ENCODE peak calls at places on chromosomes 1 and 21, in nine cellular contexts. F is IMR-90, U is uterus, L is esophagus squamous epithelium, S is breast epithelium, E is ovary, P is suprapubic skin, O is A549, K is heart left ventricle. G is an unnamed sample. For H3K4me1 and H3K9me3, the result is how much of the 10 kb centered on the place peaks cover.

GRCh38 chr1:198122693-198123092 is 34.1 kb upstream of the NEK7 start:
- DNase-seq in P (no peak), E (no peak), U (no peak), O (no peak), L (no peak), F (peak), K (no peak), S (no peak), G (no peak)

GRCh38 chr1:52631759-52632331 is 1.1 kb upstream of the SHISAL2A start:
- DNase-seq in U (no peak), L (no peak), S (no peak), P (no peak), E (no peak), O (no peak), K (no peak), F (no peak), G (no peak)

GRCh38 chr1:236122176-236122575 is 20.2 kb upstream of the GPR137B start:
- DNase-seq in P (no peak), L (no peak), U (no peak), O (no peak), F (no peak), E (no peak), K (no peak), S (no peak), G (no peak)

GRCh38 chr1:156102634-156103511 is 11.6 kb upstream of the LMNA start:
- DNase-seq in F (peak), K (peak), U (no peak), E (no peak), L (no peak), P (no peak), S (no peak), O (no peak), G (no peak)

GRCh38 chr21:25330266-25330665 is 277.0 kb downstream of the MRPL39 start:
- DNase-seq in E (no peak), U (no peak), P (no peak), O (no peak), K (no peak), S (no peak), L (no peak), F (peak), G (no peak)

GRCh38 chr1:185420588-185421081 is 103.6 kb upstream of the IVNS1ABP start:
- DNase-seq in O (no peak), F (no peak), U (no peak), K (no peak), S (no peak), E (no peak), P (no peak), L (no peak), G (no peak)

GRCh38 chr1:234978397-234979291 is 150.0 kb downstream of the TOMM20 start:
- DNase-seq in O (no peak), S (no peak), E (peak), F (peak), U (peak), L (no peak), K (peak), P (peak), G (peak)

GRCh38 chr1:187474266-187474665 is 645.5 kb downstream of the PLA2G4A start:
- DNase-seq in O (no peak), L (no peak), F (peak), U (no peak), P (no peak), S (no peak), E (no peak), K (no peak), G (no peak)

GRCh38 chr21:42146821-42147220 is 72.1 kb upstream of the ABCG1 start:
- DNase-seq in O (no peak), S (no peak), K (no peak), P (peak), U (peak), L (no peak), F (no peak), E (peak), G (no peak)

GRCh38 chr1:110433803-110434202 is 17.1 kb upstream of the PROK1 start:
- DNase-seq in U (no peak), L (no peak), F (peak), E (no peak), K (peak), O (peak), S (no peak), P (peak), G (peak)

GRCh38 chr1:222618880-222619321 is 1.0 kb downstream of the MIA3 start:
- DNase-seq in E (peak), O (no peak), F (peak), P (no peak), L (no peak), S (no peak), K (peak), U (no peak), G (no peak)

GRCh38 chr1:36089393-36090121 is 865 bp downstream of the ADPRS start:
- DNase-seq in E (peak), O (no peak), L (no peak), P (no peak), S (no peak), U (no peak), K (no peak), F (peak), G (no peak)

GRCh38 chr21:35475768-35476167 is 426.7 kb upstream of the RUNX1 start:
- DNase-seq in O (no peak), P (no peak), E (no peak), K (no peak), L (no peak), F (peak), S (no peak), U (no peak), G (no peak)

GRCh38 chr1:47963568-47963973 is 33.6 kb downstream of the TRABD2B start:
- DNase-seq in F (no peak), K (no peak), O (no peak), L (no peak), S (no peak), P (no peak), E (no peak), U (no peak), G (peak)

GRCh38 chr1:211483896-211484612 is 7.9 kb downstream of the RD3 start:
- DNase-seq in S (no peak), U (no peak), F (no peak), P (no peak), E (no peak), O (no peak), K (no peak), L (no peak), G (no peak)

GRCh38 chr1:205849619-205850355 is at the start of gene PM20D1:
- DNase-seq in F (peak), K (peak), P (peak), S (peak), U (peak), O (no peak), E (peak), L (peak), G (peak)

GRCh38 chr1:183559061-183559460 is 31.2 kb downstream of the NCF2 start:
- DNase-seq in F (no peak), L (no peak), S (no peak), U (no peak), E (no peak), O (no peak), P (no peak), K (no peak), G (no peak)

DNA sequence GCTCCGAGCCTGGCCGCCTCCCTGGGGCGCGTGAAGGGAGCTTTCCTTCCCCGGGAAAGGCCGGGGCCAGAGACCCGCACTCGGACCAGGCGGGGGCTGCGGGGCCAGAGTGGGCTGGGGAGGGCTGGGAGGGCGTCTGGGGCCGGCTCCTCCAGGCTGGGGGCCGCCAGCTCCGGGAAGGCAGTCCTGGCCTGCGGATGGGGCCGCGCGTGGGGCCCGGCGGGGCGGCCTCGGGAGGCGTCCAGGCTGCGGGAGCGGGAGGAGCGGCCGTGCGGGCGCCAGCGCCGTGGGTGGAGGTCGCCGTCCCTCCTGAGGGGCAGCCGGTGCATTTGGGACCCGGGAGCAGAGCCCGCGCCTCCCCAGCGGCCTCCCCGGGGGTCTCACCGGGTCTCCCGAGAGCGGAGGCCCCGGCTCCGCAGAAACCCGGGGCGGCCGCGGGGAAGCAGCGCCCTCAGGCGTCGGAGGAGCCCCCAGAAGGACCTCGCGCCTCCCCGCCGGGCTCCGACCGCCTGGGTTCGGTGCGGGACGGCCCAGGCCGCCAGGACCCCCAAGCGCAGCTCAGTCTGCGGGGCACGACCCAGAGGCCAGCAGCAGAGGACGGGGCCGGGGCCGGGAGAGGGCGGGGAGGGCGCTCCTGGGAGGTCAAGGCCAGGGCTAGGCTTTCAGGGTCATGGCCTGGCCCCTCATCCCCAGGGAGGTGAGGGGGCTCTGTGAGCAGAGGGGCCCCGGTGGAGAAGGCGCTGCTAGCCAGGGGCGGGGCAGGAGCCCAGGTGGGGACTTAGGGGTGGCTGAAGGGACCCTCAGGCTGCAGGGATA is 7.3 kb upstream of the SLX9 start:
- DNase-seq in O (no peak), L (no peak), U (no peak), P (no peak), E (no peak), F (no peak), S (no peak), K (no peak), G (no peak)
- H3K4me1 ChIP-seq in O (under half), L (under half), U (under half), P (under half), E (under half), F (under half), S (under half), K (under half), G (under half)

DNA sequence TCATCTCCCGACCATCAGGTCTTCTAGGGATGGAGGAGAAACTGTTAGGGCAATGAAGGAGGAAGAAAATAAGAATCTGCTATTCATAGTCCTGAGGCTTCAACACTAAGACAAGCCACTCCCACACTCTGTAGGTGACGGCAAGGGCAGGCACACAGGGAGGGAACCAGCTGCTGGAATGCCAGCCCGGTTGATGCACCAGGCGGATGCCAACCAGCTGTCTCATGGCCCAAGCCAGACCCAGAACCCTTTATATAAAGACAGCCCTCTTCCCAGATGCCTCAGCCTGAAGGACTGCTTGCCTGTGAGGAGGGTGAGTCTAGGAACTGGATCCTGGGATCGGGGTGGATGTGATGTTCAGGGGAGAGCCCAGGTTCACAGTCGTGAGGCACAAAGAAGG is at the start of gene KPRP:
- DNase-seq in O (no peak), L (no peak), S (no peak), E (no peak), K (no peak), U (no peak), F (no peak), P (no peak), G (no peak)
- H3K9me3 ChIP-seq in O (under half), L (under half), S (under half), E (under half), K (under half), U (under half), F (under half), P (under half), G (under half)

DNA sequence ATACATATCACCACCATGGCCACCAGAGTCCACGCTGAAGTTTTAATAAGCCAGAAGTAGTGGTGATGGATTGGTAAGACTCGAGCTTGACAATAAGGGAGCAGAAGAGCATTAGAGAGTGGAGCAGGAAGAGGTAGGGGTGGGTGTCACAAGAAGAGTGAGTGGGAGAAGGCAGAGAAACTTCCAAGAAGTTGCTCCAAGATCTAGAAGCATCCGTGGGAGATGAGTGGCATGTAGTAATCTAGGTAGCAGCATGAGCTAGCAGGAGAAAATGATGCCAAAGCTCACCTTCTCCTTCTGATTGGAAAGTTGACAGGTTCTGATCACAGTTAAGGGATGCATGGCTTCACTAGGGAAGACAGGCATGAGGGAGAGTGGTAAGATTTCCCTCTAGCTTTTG is 49.2 kb downstream of the PLXNA2 start:
- DNase-seq in P (no peak), K (no peak), F (no peak), U (no peak), E (no peak), L (no peak), O (no peak), S (no peak), G (no peak)
- TF ChIP-seq POLR2A in P (no peak), K (no peak), F (no peak), U (no peak), E (no peak), L (no peak), O (no peak), S (no peak), G (no peak)

GRCh38 chr1:41355761-41356160 is 5.5 kb upstream of the FOXO6 start:
- DNase-seq in L (no peak), S (no peak), E (no peak), K (no peak), F (no peak), U (peak), O (no peak), P (peak), G (no peak)

GRCh38 chr1:41358152-41358937 is 2.9 kb upstream of the FOXO6 start:
- DNase-seq in P (peak), E (no peak), O (no peak), L (no peak), F (no peak), K (peak), S (no peak), U (peak), G (peak)

GRCh38 chr1:41359211-41360073 is 1.8 kb upstream of the FOXO6 start:
- DNase-seq in O (no peak), U (peak), F (no peak), E (no peak), K (no peak), L (no peak), S (no peak), P (peak), G (peak)

GRCh38 chr1:41356752-41357151 is 4.5 kb upstream of the FOXO6 start:
- DNase-seq in O (no peak), S (no peak), L (no peak), U (peak), F (no peak), K (no peak), P (peak), E (no peak), G (no peak)

GRCh38 chr1:41357451-41358151 is 3.6 kb upstream of the FOXO6 start:
- DNase-seq in O (no peak), P (peak), E (no peak), K (peak), F (no peak), S (no peak), L (no peak), U (peak), G (no peak)
- H3K4me1 ChIP-seq in O (under half), P (half or more), E (under half), K (half or more), F (under half), S (under half), L (under half), U (under half), G (under half)

DNA sequence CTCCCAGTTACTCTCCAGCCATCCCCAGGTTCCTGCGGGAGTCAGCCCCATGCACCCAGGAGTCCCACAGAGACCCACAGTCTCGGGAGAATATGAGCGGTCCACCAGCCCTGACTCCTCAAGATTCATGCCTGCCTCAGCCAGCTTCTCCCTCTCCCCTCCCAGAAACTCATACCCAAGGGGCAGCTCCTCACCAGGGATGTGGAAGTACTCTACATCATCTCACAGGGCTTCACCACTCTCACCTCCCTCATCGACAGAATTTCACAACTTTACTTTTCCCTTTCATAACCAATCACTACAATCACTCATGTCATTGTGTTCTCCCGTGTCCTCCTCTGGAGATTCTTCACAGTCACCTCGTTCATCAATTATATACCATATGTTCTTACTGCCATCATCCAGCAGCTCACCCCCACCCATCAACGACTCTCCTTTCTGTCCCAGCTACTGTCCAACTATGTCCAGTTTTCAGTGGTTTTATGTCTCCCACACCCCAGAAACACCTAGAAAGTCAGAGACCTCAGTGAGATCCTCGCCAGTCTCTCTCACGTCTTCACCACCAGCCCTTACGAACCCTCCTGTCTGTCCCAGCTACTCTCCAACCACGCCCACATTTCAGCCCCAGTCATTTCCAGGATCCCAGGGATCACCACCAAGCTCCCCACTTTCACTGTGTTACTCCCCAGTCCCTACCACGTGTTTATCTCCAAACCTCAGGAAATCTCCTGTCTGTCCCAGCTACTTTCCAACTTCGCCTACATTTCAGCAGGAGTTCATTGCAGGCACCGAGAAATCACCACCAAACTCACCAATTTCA is 1530.1 kb upstream of the TPTE start:
- DNase-seq in E (no peak), O (no peak), F (no peak), L (no peak), S (no peak), K (no peak), U (no peak), P (no peak), G (no peak)
- H3K9me3 ChIP-seq in E (under half), O (under half), F (under half), L (under half), S (under half), K (under half), U (under half), P (under half), G (under half)

DNA sequence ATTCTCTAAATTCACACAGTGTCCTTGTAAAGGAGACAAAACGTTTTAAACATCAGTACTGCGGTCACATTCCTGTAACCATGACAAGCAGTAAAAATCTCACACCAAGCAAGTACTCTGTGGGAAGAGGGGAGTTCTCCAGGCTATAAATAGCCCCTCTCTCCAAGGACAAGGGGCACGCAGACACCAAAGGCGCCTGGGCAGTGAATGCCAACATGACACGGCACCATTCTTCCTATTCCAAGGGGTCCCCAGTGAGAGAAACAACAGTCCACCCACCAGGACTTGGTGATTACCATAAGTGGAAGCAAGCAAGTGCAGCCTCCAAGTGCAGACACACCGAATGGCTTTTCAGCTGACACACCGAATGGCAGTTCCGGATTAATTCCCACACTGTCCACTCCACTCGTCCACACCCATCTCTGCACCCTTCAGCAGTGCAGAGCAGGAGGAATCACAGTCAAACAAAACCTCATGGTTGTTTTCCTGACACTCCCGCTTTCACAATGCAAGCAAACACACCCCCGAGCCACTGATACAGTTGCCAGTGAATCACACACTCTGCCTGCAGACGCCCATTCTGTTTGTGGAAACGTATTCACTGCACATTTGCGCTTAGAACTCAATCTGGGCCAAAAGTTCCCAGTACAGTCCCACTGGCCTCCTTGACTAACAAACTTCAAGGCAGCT is 1.8 kb downstream of the PTTG1IP start:
- DNase-seq in K (no peak), L (no peak), U (peak), O (no peak), F (peak), P (peak), E (peak), S (no peak), G (peak)
- TF ChIP-seq POLR2A in K (no peak), L (no peak), U (no peak), O (no peak), F (no peak), P (no peak), E (no peak), S (no peak), G (peak)

DNA sequence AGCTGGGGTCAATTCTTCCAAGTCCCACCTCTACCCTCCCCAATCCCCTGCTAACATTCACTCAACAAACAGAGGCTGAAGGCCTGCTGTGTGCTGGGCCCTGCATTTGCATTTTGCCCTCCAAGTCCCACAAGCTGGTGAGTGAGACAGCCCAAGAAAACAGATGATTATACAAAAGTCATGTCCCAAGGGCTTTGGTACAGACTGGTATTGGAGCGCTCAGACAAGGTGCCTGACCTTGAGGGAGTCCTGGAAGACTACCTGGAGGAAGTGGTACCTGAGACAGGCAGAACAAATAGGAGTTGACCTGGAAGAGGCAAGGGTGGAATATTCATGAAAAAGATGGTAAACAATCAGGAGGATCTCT is 4.2 kb downstream of the LMOD1 start:
- DNase-seq in E (no peak), O (no peak), F (no peak), P (no peak), S (no peak), L (no peak), K (no peak), U (no peak), G (no peak)
- H3K4me1 ChIP-seq in E (under half), O (under half), F (under half), P (under half), S (under half), L (under half), K (under half), U (under half), G (half or more)

G was measured in gastrocnemius medialis.